ENCODE peak calls at places on chromosomes 4 and X, in eight cellular contexts. S, X, M, W, R, T, H and Q are unnamed samples.

GRCh38 chr4:83582289-83582756 is 46.4 kb downstream of the GPAT3 start:
- DNase-seq in S (no peak), X (no peak), M (no peak), W (peak; percentile 34), R (no peak), T (no peak), H (peak; percentile 23), Q (peak; percentile 45)

GRCh38 chr4:11042760-11043159 is 358.2 kb upstream of the CLNK start:
- DNase-seq in S (no peak), X (no peak), M (no peak), W (no peak), R (no peak), T (no peak), H (no peak), Q (no peak)

GRCh38 chr4:19030048-19030447 is 1008.5 kb upstream of the LCORL start:
- DNase-seq in S (no peak), X (no peak), M (no peak), W (no peak), R (no peak), T (no peak), H (no peak), Q (no peak)

GRCh38 chr4:129064717-129065116 is 28.6 kb downstream of the SCLT1 start:
- DNase-seq in S (no peak), X (no peak), M (no peak), W (no peak), R (no peak), T (no peak), H (no peak), Q (no peak)

GRCh38 chrX:151711787-151712186 is 4.0 kb upstream of the FATE1 start:
- DNase-seq in S (no peak), X (no peak), M (no peak), W (peak; percentile 21), R (no peak), T (peak; percentile 15), H (no peak), Q (no peak)

GRCh38 chr4:579543-580175 is 3.6 kb upstream of the TMEM271 start:
- DNase-seq in S (no peak), X (no peak), M (no peak), W (no peak), R (no peak), T (no peak), H (no peak), Q (no peak)

GRCh38 chrX:51893931-51894696 is 691 bp downstream of the MAGED1 start:
- DNase-seq in S (no peak), X (peak; percentile 15), M (no peak), W (peak; percentile 54), R (no peak), T (no peak), H (peak; percentile 7), Q (no peak)

GRCh38 chrX:22057667-22058066 is 25.5 kb downstream of the PHEX start:
- DNase-seq in S (no peak), X (no peak), M (no peak), W (no peak), R (no peak), T (no peak), H (no peak), Q (no peak)

GRCh38 chr4:3811621-3812020 is 45.4 kb downstream of the ADRA2C start:
- DNase-seq in S (no peak), X (no peak), M (no peak), W (no peak), R (no peak), T (no peak), H (no peak), Q (no peak)

GRCh38 chr4:65924843-65925242 is 254.6 kb upstream of the EPHA5 start:
- DNase-seq in S (no peak), X (no peak), M (no peak), W (no peak), R (no peak), T (no peak), H (no peak), Q (no peak)

GRCh38 chr4:74504212-74504611 is 59.3 kb downstream of the AREG start:
- DNase-seq in S (no peak), X (no peak), M (no peak), W (no peak), R (no peak), T (no peak), H (no peak), Q (no peak)

GRCh38 chr4:119653990-119654389 is 25.4 kb upstream of the PDE5A start:
- DNase-seq in S (no peak), X (no peak), M (no peak), W (no peak), R (no peak), T (no peak), H (no peak), Q (no peak)